ENCODE peak calls at places on chromosome 18, in five cellular contexts. G, N, T, X and U are unnamed samples.

GRCh38 chr18:58481321-58482180 is 147.3 kb downstream of the ALPK2 start:
- DNase-seq in X (no peak), G (no peak), T (peak), N (no peak), U (no peak)

GRCh38 chr18:13185675-13186198 is 32.8 kb upstream of the LDLRAD4 start:
- DNase-seq in N (no peak), X (peak), T (no peak), G (no peak), U (no peak)

GRCh38 chr18:66419400-66419799 is 184.5 kb downstream of the CDH19 start:
- DNase-seq in N (no peak), X (no peak), G (no peak), T (no peak), U (no peak)

GRCh38 chr18:33755918-33756590 is 178.0 kb downstream of the ASXL3 start:
- DNase-seq in T (no peak), X (no peak), G (no peak), N (no peak), U (no peak)

GRCh38 chr18:9951022-9951859 is 37.4 kb downstream of the VAPA start:
- DNase-seq in N (no peak), X (peak), G (peak), T (peak), U (no peak)

GRCh38 chr18:57585846-57586242 is 658 bp downstream of the FECH start:
- DNase-seq in X (no peak), N (no peak), G (no peak), T (no peak), U (no peak)

GRCh38 chr18:36349552-36349951 is 52.0 kb downstream of the FHOD3 start:
- DNase-seq in G (no peak), X (no peak), N (no peak), T (no peak), U (no peak)

GRCh38 chr18:3873211-3873610 is 423.2 kb downstream of the TGIF1 start:
- DNase-seq in N (no peak), X (no peak), T (no peak), G (no peak), U (no peak)

GRCh38 chr18:13452448-13452811 is 233.9 kb downstream of the LDLRAD4 start:
- DNase-seq in N (no peak), G (no peak), X (no peak), T (no peak), U (no peak)

GRCh38 chr18:10303171-10303570 is 151.3 kb upstream of the APCDD1 start:
- DNase-seq in X (no peak), T (no peak), G (no peak), N (no peak), U (no peak)

GRCh38 chr18:13447621-13448020 is 229.1 kb downstream of the LDLRAD4 start:
- DNase-seq in N (no peak), G (no peak), X (peak), T (no peak), U (no peak)

GRCh38 chr18:501406-501714 is 859 bp upstream of the COLEC12 start:
- DNase-seq in N (no peak), X (no peak), T (no peak), G (no peak), U (no peak)

GRCh38 chr18:12777543-12777942 is 74.7 kb downstream of the PSMG2 start:
- DNase-seq in G (no peak), T (no peak), X (no peak), N (no peak), U (no peak)

GRCh38 chr18:25832008-25832604 is 258.3 kb downstream of the SS18 start:
- DNase-seq in N (no peak), G (peak), T (peak), X (peak), U (peak)

GRCh38 chr18:8341481-8342230 is 267.6 kb upstream of the RAB12 start:
- DNase-seq in N (no peak), X (no peak), G (no peak), T (peak), U (no peak)

GRCh38 chr18:78765637-78766281 is 213.9 kb upstream of the SALL3 start:
- DNase-seq in G (no peak), T (no peak), X (no peak), N (no peak), U (no peak)

GRCh38 chr18:39271654-39272053 is 1706.1 kb upstream of the CELF4 start:
- DNase-seq in T (no peak), G (no peak), N (no peak), X (no peak), U (no peak)

GRCh38 chr18:5729983-5730699 is 165.2 kb downstream of the TMEM200C start:
- DNase-seq in T (no peak), G (no peak), X (no peak), N (no peak), U (no peak)

GRCh38 chr18:49694402-49694801 is 118.9 kb downstream of the ACAA2 start:
- DNase-seq in N (no peak), X (no peak), G (no peak), T (no peak), U (no peak)

GRCh38 chr18:39037925-39038324 is 1472.3 kb upstream of the CELF4 start:
- DNase-seq in G (no peak), N (no peak), T (no peak), X (no peak), U (no peak)

GRCh38 chr18:74949611-74950010 is 259.3 kb downstream of the PTGR3 start:
- DNase-seq in G (no peak), X (no peak), N (no peak), T (no peak), U (no peak)

GRCh38 chr18:33020877-33021276 is 248.1 kb upstream of the KLHL14 start:
- DNase-seq in X (no peak), G (no peak), N (no peak), T (no peak), U (no peak)

GRCh38 chr18:42156266-42156665 is 201.2 kb downstream of the PIK3C3 start:
- DNase-seq in T (no peak), G (no peak), N (no peak), X (no peak), U (no peak)

GRCh38 chr18:40877096-40877495 is 1077.9 kb upstream of the PIK3C3 start:
- DNase-seq in N (no peak), G (no peak), T (no peak), X (no peak), U (no peak)

GRCh38 chr18:13291299-13291698 is 72.7 kb downstream of the LDLRAD4 start:
- DNase-seq in G (no peak), X (no peak), N (no peak), T (no peak), U (no peak)

GRCh38 chr18:35516789-35517188 is 19.0 kb upstream of the INO80C start:
- DNase-seq in X (no peak), T (no peak), N (no peak), G (no peak), U (no peak)

GRCh38 chr18:12121175-12122095 is 27.8 kb downstream of the ANKRD62 start:
- DNase-seq in X (no peak), N (no peak), G (peak), T (peak), U (no peak)

GRCh38 chr18:28065793-28066186 is 111.1 kb downstream of the CDH2 start:
- DNase-seq in X (no peak), G (no peak), T (no peak), N (no peak), U (no peak)

GRCh38 chr18:48840491-48840877 is 110.3 kb downstream of the SMAD7 start:
- DNase-seq in N (no peak), T (no peak), G (no peak), X (no peak), U (no peak)

GRCh38 chr18:49487711-49488310 is 777 bp upstream of the C18orf32 start:
- DNase-seq in N (no peak), X (no peak), T (no peak), G (no peak), U (peak)

GRCh38 chr18:37294951-37295350 is 270.6 kb downstream of the CELF4 start:
- DNase-seq in G (peak), X (no peak), T (peak), N (no peak), U (peak)

GRCh38 chr18:650428-650858 is 7.0 kb upstream of the TYMS start:
- DNase-seq in G (no peak), N (peak), T (no peak), X (no peak), U (peak)

GRCh38 chr18:58754544-58755068 is 83.3 kb downstream of the MALT1 start:
- DNase-seq in T (no peak), G (no peak), N (no peak), X (no peak), U (no peak)

GRCh38 chr18:39909706-39910105 is 2045.3 kb upstream of the PIK3C3 start:
- DNase-seq in T (no peak), N (no peak), G (no peak), X (no peak), U (no peak)

GRCh38 chr18:48711651-48712486 is 173.0 kb downstream of the CTIF start:
- DNase-seq in X (peak), N (no peak), G (peak), T (peak), U (peak)

GRCh38 chr18:49360582-49360981 is 99.9 kb downstream of the DYM start:
- DNase-seq in T (no peak), N (peak), G (no peak), X (no peak), U (no peak)

GRCh38 chr18:55301196-55301540 is 286.8 kb downstream of the TCF4 start:
- DNase-seq in T (no peak), X (no peak), G (no peak), N (no peak), U (no peak)
- H3K27ac ChIP-seq in T (no peak), X (peak), G (no peak), N (no peak), U (no peak)

GRCh38 chr18:80034852-80035406 is 695 bp downstream of the RBFA start:
- DNase-seq in T (no peak), G (no peak), X (no peak), N (no peak), U (no peak)
- TF ChIP-seq REST in T (no peak), G (no peak), X (no peak), N (no peak), U (no peak)

GRCh38 chr18:62331581-62332436 is 6.7 kb downstream of the TNFRSF11A start:
- DNase-seq in G (no peak), N (no peak), X (no peak), T (no peak), U (no peak)

GRCh38 chr18:62328775-62329525 is 3.8 kb downstream of the TNFRSF11A start:
- DNase-seq in N (no peak), G (no peak), T (no peak), X (no peak), U (no peak)

GRCh38 chr18:62327977-62328376 is 2.9 kb downstream of the TNFRSF11A start:
- DNase-seq in X (no peak), G (no peak), T (no peak), N (no peak), U (no peak)

GRCh38 chr18:62332437-62332816 is 7.3 kb downstream of the TNFRSF11A start:
- DNase-seq in X (no peak), T (no peak), N (no peak), G (no peak), U (no peak)

DNA sequence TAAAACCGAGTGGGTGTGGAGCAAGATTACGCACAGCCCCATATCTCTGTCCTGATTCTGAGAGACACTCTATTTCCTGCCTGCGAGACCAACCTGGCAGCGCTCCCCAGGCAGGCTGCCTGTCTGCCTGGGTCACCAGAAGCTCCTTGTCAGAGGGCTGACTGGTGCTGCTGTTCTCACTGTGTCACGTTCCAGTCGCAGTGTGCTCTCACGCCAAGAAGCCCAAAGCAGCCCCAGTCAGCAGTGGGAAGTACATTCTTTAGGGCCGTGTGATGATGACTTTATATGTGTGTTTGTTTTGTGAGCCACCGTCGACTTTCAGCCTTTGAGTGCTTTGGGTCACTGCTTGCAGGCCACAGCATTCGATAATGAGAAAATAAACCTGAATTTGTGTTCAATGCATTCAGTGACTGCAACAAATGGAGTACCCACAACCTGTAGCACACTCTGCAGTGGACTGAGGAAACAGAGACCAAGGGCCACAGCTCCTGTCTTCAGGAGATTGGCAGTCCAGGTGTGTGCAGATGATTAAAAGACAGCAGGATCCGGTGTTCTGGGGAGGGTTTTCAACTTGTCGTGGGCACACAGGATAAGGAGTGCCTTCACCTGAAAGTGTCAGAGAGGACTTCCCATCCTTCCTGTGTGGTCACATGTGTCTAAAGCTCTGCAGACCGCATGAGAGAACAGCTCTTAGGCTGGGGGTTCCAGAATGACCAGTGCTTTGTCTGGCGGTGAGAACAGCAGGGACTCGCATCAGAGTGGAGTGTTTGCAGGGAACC is 4.8 kb downstream of the TNFRSF11A start:
- DNase-seq in X (no peak), G (no peak), T (peak), N (no peak), U (no peak)
- TF ChIP-seq GABPA in X (no peak), G (no peak), T (no peak), N (no peak), U (no peak)

DNA sequence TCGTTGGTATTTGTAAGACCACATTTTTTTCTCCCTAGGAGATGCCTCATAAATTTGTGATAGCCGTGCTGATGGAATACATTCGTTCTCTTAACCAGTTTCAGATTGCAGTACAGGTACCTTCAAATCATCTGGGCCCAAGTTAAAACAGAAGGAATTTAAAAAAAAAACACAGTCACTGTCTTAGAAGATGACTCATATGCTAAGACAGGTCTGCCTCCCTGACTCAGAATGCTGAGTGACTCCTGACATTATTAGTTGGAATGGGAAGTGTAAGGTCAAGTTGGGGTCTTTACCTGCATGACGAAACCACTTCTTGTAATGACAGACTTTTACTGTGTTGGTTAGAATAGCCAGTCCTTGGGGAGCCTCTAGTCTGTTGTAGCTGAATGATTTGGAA is 26.3 kb downstream of the RMC1 start:
- DNase-seq in X (no peak), G (peak), N (no peak), T (no peak), U (peak)
- H3K27ac ChIP-seq in X (peak), G (peak), N (no peak), T (no peak), U (peak)

GRCh38 chr18:54209471-54210180 is 14.8 kb downstream of the MBD2 start:
- DNase-seq in X (no peak), T (no peak), G (no peak), N (peak), U (no peak)
- TF ChIP-seq REST in X (no peak), T (no peak), G (no peak), N (no peak), U (no peak)

DNA sequence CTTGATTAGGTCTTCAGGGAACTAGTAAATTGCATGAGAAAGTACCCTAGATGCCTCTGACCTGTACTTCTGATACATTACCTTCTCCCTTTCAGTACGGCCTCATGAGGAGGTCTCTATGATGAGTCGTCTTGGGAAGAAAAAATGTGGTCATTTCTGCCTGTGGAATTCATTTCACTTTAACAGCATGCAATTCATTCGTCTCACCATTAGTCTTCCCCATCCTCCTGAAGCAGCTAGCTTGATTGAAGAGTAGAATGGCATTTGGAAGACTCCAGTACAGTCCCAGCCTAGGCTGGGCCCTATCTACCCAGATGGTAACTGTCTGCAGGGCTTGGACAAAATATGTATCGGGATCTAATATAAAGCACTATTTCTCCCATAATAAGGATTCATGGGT is 52.1 kb downstream of the TMX3 start:
- DNase-seq in G (no peak), X (no peak), T (no peak), N (no peak), U (no peak)
- TF ChIP-seq GABPA in G (no peak), X (no peak), T (no peak), N (no peak), U (no peak)

GRCh38 chr18:76494181-76494540 is 881 bp downstream of the ZNF516 start:
- DNase-seq in X (peak), G (no peak), T (peak), N (no peak), U (peak)
- H3K27ac ChIP-seq in X (peak), G (no peak), T (peak), N (peak), U (peak)

DNA sequence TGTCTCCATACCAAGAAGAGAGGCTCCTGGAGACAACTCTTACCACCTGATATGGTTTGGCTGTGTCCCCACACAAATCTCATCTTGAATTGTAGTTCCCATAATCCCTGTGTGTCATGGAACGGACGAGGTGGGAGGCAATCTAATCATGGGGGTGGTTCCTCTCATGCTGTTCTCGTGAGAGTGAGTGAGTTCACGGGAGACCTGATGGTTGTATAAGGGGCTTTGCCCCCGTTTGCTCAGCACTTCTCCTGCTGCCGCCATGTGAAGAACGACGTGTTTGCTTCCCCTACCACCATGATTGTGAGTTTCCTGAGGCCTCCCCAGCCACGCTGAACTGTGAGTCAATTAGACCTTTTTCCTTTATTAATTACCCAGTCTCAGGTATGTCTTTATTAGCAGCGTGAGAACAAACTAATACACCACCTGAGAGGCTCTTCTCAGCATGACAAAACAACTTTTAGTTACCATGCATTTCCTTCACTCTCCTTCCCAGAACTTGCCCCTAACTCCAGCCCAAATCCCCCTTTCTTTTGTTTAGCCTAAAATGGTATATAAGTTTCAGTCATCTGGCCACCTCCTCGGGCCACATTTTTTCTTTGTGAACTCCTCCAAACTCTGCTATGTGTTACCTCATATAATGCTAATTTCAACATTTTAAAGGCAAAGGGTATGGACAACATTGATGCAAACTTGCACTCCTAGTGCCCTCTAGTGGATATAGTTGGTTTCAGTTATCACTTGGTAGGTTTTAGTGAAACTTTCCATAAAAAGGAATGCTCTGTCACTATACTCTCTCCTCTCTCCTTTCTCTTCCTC is 58.6 kb upstream of the SLC25A52 start:
- DNase-seq in G (peak), X (peak), N (no peak), T (peak), U (peak)
- TF ChIP-seq REST in G (no peak), X (no peak), N (no peak), T (no peak), U (no peak)

DNA sequence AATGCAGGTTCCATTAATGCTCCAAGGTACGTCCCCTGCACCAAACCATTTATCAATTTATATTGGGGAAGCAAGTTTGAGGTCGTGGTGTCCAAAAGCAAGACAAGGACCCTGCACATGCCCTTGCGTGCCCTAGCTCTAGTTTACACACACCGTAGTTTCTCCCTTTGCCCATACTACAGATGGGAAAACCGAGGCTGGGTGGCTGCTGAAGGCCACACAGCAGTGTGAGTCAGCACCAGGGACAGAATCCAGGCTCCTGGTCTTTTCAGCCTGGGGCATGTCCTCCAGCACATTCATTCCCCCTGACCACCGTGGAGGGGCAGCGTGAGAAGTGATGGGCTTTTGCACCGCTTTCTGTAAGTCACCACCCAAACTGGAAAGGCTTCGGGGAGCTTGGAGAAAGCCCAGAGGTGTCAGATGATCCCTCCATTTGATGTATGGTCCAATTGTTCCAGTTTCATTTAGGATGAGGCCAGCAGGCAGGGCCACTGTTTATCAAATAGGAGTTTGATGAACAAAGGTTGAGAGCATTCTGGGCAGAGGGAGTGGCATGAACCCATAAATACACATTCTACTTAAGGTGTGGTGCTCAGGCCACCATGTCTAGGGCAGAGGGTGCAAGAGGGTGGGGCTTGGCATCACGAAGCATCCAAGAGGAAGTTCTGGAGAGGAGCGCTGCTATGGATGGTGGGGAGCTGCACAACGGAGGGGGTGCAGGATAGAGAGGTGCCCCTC is 274.1 kb downstream of the HAUS1 start:
- DNase-seq in T (no peak), G (no peak), X (no peak), N (no peak), U (no peak)
- TF ChIP-seq GABPA in T (no peak), G (no peak), X (no peak), N (no peak), U (no peak)

GRCh38 chr18:26978812-26979341 is 113.4 kb upstream of the AQP4 start:
- DNase-seq in T (no peak), X (no peak), G (no peak), N (peak), U (no peak)
- H3K27ac ChIP-seq in T (no peak), X (no peak), G (no peak), N (peak), U (no peak)